ENCODE peak calls at places on chromosomes 16 and 17, in nine cellular contexts. O is naive thymus-derived CD8-positive, alpha-beta T cell; T is NCI-H524 treated with DMSO at 0.1 percent for 48 hours; Y is tibial artery; H is NCI-H510A treated with DMSO at 0.1 percent for 48 hours; D is NCI-H345; M is breast epithelium; J is fibroblast of pulmonary artery; P is skeletal muscle cell. L is an unnamed sample.

GRCh38 chr17:61478790-61479492 is 26.7 kb downstream of the TBX4 start:
- DNase-seq in O (no peak), H (no peak), P (no peak), D (no peak), M (no peak), T (no peak), J (no peak), Y (peak; percentile 48), L (no peak)

GRCh38 chr17:79630821-79631639 is 20.2 kb upstream of the RBFOX3 start:
- DNase-seq in H (no peak), P (no peak), Y (peak; percentile 40), O (no peak), M (peak; percentile 28), T (no peak), J (no peak), D (no peak), L (peak; percentile 46)

GRCh38 chr16:52498640-52499039 is 48.3 kb downstream of the TOX3 start:
- DNase-seq in D (peak; percentile 64), H (peak; percentile 71), Y (no peak), J (no peak), O (no peak), M (no peak), P (no peak), T (no peak), L (no peak)

GRCh38 chr17:29585080-29585751 is 4.2 kb downstream of the GIT1 start:
- DNase-seq in H (no peak), Y (peak; percentile 67), M (no peak), T (no peak), O (no peak), D (no peak), P (no peak), J (peak; percentile 36), L (no peak)

GRCh38 chr17:67051155-67051538 is 6.8 kb downstream of the CACNG1 start:
- DNase-seq in O (no peak), D (no peak), T (no peak), M (peak; percentile 24), Y (no peak), J (no peak), P (no peak), H (no peak), L (no peak)

GRCh38 chr17:21285164-21286065 is 904 bp downstream of the MAP2K3 start:
- DNase-seq in P (no peak), Y (peak; percentile 76), H (peak; percentile 29), O (no peak), T (no peak), D (no peak), M (no peak), J (peak; percentile 79), L (no peak)

GRCh38 chr16:71628810-71629209 is 2.8 kb downstream of the MARVELD3 start:
- DNase-seq in Y (no peak), J (peak; percentile 77), D (no peak), P (peak; percentile 41), T (no peak), O (no peak), H (peak; percentile 51), M (no peak), L (no peak)

GRCh38 chr16:7330709-7331108 is 1.9 kb upstream of the RBFOX1 start:
- DNase-seq in Y (no peak), T (no peak), O (no peak), M (no peak), D (no peak), P (no peak), H (no peak), J (no peak), L (no peak)

GRCh38 chr16:49858200-49859129 is 2.6 kb upstream of the ZNF423 start:
- DNase-seq in T (peak; percentile 45), J (peak; percentile 47), O (no peak), Y (peak; percentile 86), M (no peak), D (no peak), P (peak; percentile 16), H (no peak), L (peak; percentile 87)

GRCh38 chr16:65704866-65705265 is 583.0 kb upstream of the CDH11 start:
- DNase-seq in Y (no peak), T (no peak), D (no peak), J (no peak), P (no peak), H (no peak), O (no peak), M (no peak), L (no peak)

GRCh38 chr16:27969574-27969973 is 93.9 kb downstream of the GSG1L start:
- DNase-seq in M (no peak), J (peak; percentile 30), P (no peak), Y (no peak), D (no peak), O (no peak), T (no peak), H (no peak), L (no peak)

GRCh38 chr16:79656537-79657115 is 56.1 kb upstream of the MAF start:
- DNase-seq in D (peak; percentile 54), H (peak; percentile 78), O (no peak), T (no peak), M (no peak), P (no peak), J (no peak), Y (no peak), L (no peak)

GRCh38 chr16:47523342-47524006 is 62.3 kb downstream of the PHKB start:
- DNase-seq in P (no peak), M (no peak), D (no peak), O (no peak), T (no peak), Y (no peak), J (no peak), H (no peak), L (no peak)

GRCh38 chr16:83631006-83631405 is 176.8 kb upstream of the HSBP1 start:
- DNase-seq in P (no peak), T (no peak), H (no peak), M (no peak), Y (no peak), J (no peak), O (no peak), D (no peak), L (no peak)

GRCh38 chr16:20401066-20401465 is 3.5 kb downstream of the PDILT start:
- DNase-seq in J (no peak), H (no peak), P (no peak), O (no peak), T (no peak), Y (no peak), M (no peak), D (no peak), L (no peak)

GRCh38 chr16:54216268-54217187 is 70.1 kb downstream of the IRX3 start:
- DNase-seq in M (no peak), Y (no peak), T (no peak), J (peak; percentile 29), O (no peak), D (no peak), P (no peak), H (no peak), L (no peak)

GRCh38 chr16:73082608-73083007 is 34.7 kb upstream of the ZFHX3 start:
- DNase-seq in T (no peak), Y (peak; percentile 72), D (no peak), M (no peak), H (no peak), J (peak; percentile 96), O (no peak), P (peak; percentile 93), L (peak; percentile 71)

GRCh38 chr17:56593741-56594527 is 435 bp downstream of the NOG start:
- DNase-seq in P (no peak), Y (peak; percentile 72), H (peak; percentile 72), M (peak; percentile 62), O (peak; percentile 70), T (no peak), J (peak; percentile 50), D (peak; percentile 25), L (no peak)

GRCh38 chr16:25785361-25785760 is 93.6 kb downstream of the HS3ST4 start:
- DNase-seq in T (no peak), O (no peak), P (no peak), J (no peak), Y (no peak), M (no peak), H (no peak), D (no peak), L (no peak)

GRCh38 chr16:13780841-13781553 is 139.0 kb upstream of the ERCC4 start:
- DNase-seq in H (no peak), P (no peak), D (no peak), T (no peak), M (no peak), Y (no peak), J (no peak), O (no peak), L (no peak)

GRCh38 chr16:12236491-12237030 is 260.0 kb downstream of the SNX29 start:
- DNase-seq in Y (no peak), H (no peak), J (no peak), O (no peak), T (no peak), P (no peak), D (no peak), M (no peak), L (no peak)

GRCh38 chr16:19595043-19595767 is 39.7 kb downstream of the VPS35L start:
- DNase-seq in Y (no peak), M (no peak), P (no peak), D (no peak), O (no peak), T (no peak), H (no peak), J (peak; percentile 91), L (no peak)

GRCh38 chr17:38719943-38720641 is 10.0 kb upstream of the CISD3 start:
- DNase-seq in T (no peak), Y (no peak), O (no peak), H (no peak), M (no peak), J (no peak), D (no peak), P (no peak), L (no peak)

GRCh38 chr16:70578035-70578434 is 54.4 kb downstream of the SF3B3 start:
- DNase-seq in Y (no peak), O (no peak), M (no peak), D (no peak), T (no peak), J (no peak), P (no peak), H (no peak), L (no peak)

GRCh38 chr16:1772362-1772907 is at the start of gene EME2:
- DNase-seq in P (no peak), Y (no peak), M (no peak), J (no peak), H (no peak), D (peak; percentile 50), T (no peak), O (peak; percentile 56), L (no peak)

GRCh38 chr17:13931111-13931526 is 138.2 kb upstream of the COX10 start:
- DNase-seq in J (peak; percentile 23), M (no peak), P (peak; percentile 88), T (no peak), D (no peak), O (no peak), H (no peak), Y (no peak), L (no peak)

GRCh38 chr16:56121156-56121500 is 70.2 kb upstream of the GNAO1 start:
- DNase-seq in H (no peak), J (no peak), D (no peak), P (no peak), O (no peak), M (no peak), T (no peak), Y (no peak), L (no peak)

GRCh38 chr17:14427914-14428639 is 127.2 kb downstream of the HS3ST3B1 start:
- DNase-seq in P (no peak), M (no peak), H (no peak), T (no peak), Y (no peak), D (no peak), J (no peak), O (peak; percentile 76), L (no peak)

GRCh38 chr17:76681222-76682137 is 29.3 kb downstream of the MXRA7 start:
- DNase-seq in M (no peak), T (peak; percentile 68), J (peak; percentile 84), P (no peak), D (peak; percentile 49), Y (no peak), H (peak; percentile 72), O (peak; percentile 81), L (no peak)

GRCh38 chr16:24589997-24590396 is 50.6 kb downstream of the RBBP6 start:
- DNase-seq in P (no peak), Y (no peak), T (no peak), J (peak; percentile 3), O (no peak), D (no peak), M (no peak), H (no peak), L (no peak)

GRCh38 chr16:27767081-27767480 is 217.1 kb downstream of the KATNIP start:
- DNase-seq in H (no peak), Y (no peak), O (no peak), J (no peak), T (no peak), P (no peak), M (no peak), D (no peak), L (no peak)

L was measured in ascending aorta.